ENCODE peak calls at places on chromosome 4, in four cellular contexts. R is NCI-H1105 treated with DMSO at 0.1 percent for 48 hours; S is activated CD8-positive, alpha-beta memory T cell treated with anti-CD3 and anti-CD28 coated beads, Interleukin-2, amount 50 U/mL, for 4 hours; T is activated T-helper 1 cell treated with anti-CD3 and anti-CD28 coated beads, Interleukin-12 subunit alpha, Interleukin-12 subunit beta, Interleukin-2, Interleukin-4 antibody, amounts not matched to agents 30 ng/mL and 10 ng/mL and 1 ng/mL, durations not matched to agents 14 hours and 24 hours and 36 hours. F is an unnamed sample.

GRCh38 chr4:85244638-85245037 is 230.3 kb upstream of the ARHGAP24 start:
- DNase-seq in T (no peak), S (no peak), R (no peak), F (no peak)

GRCh38 chr4:5956285-5957021 is 61.8 kb downstream of the C4orf50 start:
- DNase-seq in S (no peak), R (peak), T (no peak), F (no peak)

GRCh38 chr4:156705291-156705690 is 266.3 kb downstream of the PDGFC start:
- DNase-seq in T (no peak), R (no peak), S (no peak), F (no peak)

GRCh38 chr4:7831330-7831729 is 108.3 kb downstream of the AFAP1 start:
- DNase-seq in S (no peak), T (no peak), R (no peak), F (no peak)

GRCh38 chr4:77990904-77991358 is 66.2 kb upstream of the FRAS1 start:
- DNase-seq in T (no peak), R (no peak), S (no peak), F (no peak)

GRCh38 chr4:112348488-112349158 is 51.5 kb downstream of the ALPK1 start:
- DNase-seq in R (peak), T (no peak), S (no peak), F (no peak)

GRCh38 chr4:82223715-82224114 is 150.1 kb downstream of the HNRNPD start:
- DNase-seq in S (no peak), T (no peak), R (no peak), F (peak)

GRCh38 chr4:54659213-54660144 is 1.7 kb downstream of the KIT start:
- DNase-seq in T (no peak), R (no peak), S (no peak), F (peak)

GRCh38 chr4:159229164-159229563 is 126.3 kb downstream of the RAPGEF2 start:
- DNase-seq in T (no peak), S (no peak), R (no peak), F (no peak)